ENCODE peak calls at places on chromosomes 5 and 9, in five cellular contexts. R is cardiac muscle cell, O is transverse colon, K is heart left ventricle, C is left ventricle myocardium inferior. X is an unnamed sample.

GRCh38 chr5:30376848-30377247 is 816.6 kb upstream of the CDH6 start:
- DNase-seq in O (no peak), K (no peak), R (no peak), C (no peak), X (no peak)

GRCh38 chr9:133275105-133276000 is at the start of gene ABO:
- DNase-seq in R (peak; percentile 30), C (peak; percentile 57), K (peak; percentile 44), O (peak; percentile 58), X (peak; percentile 61)

GRCh38 chr9:2307480-2307879 is 292.3 kb downstream of the SMARCA2 start:
- DNase-seq in K (no peak), O (no peak), C (no peak), R (no peak), X (no peak)

GRCh38 chr5:122957457-122957856 is 79.1 kb downstream of the PPIC start:
- DNase-seq in R (no peak), O (no peak), C (no peak), K (no peak), X (no peak)

GRCh38 chr5:149313151-149313841 is 32.0 kb upstream of the GRPEL2 start:
- DNase-seq in K (no peak), R (no peak), C (no peak), O (no peak), X (no peak)

GRCh38 chr9:78439866-78440830 is 143.2 kb downstream of the PSAT1 start:
- DNase-seq in K (no peak), C (no peak), O (no peak), R (no peak), X (no peak)

GRCh38 chr5:150783422-150783928 is 4.9 kb downstream of the SMIM3 start:
- DNase-seq in O (peak; percentile 78), K (peak; percentile 64), C (peak; percentile 35), R (no peak), X (no peak)

GRCh38 chr9:130692365-130692764 is 1.2 kb upstream of the EXOSC2 start:
- DNase-seq in K (peak; percentile 49), C (no peak), R (peak; percentile 91), O (no peak), X (peak; percentile 43)

GRCh38 chr9:38687389-38687842 is 32.5 kb downstream of the FAM240B start:
- DNase-seq in O (peak; percentile 82), R (no peak), K (peak; percentile 58), C (peak; percentile 40), X (peak; percentile 60)

GRCh38 chr5:106875591-106876297 is 795.0 kb downstream of the EFNA5 start:
- DNase-seq in K (no peak), O (no peak), C (no peak), R (peak; percentile 3), X (peak; percentile 76)

GRCh38 chr9:134179918-134180785 is 15.8 kb upstream of the RNU6ATAC start:
- DNase-seq in O (no peak), C (no peak), K (peak; percentile 21), R (no peak), X (no peak)

GRCh38 chr5:159768243-159768642 is 148.0 kb upstream of the ADRA1B start:
- DNase-seq in O (no peak), C (no peak), K (no peak), R (no peak), X (no peak)

GRCh38 chr9:120383999-120384924 is 195.7 kb downstream of the CDK5RAP2 start:
- DNase-seq in R (no peak), C (no peak), K (no peak), O (peak; percentile 37), X (no peak)

GRCh38 chr5:149358294-149358651 is 427 bp downstream of the PCYOX1L start:
- DNase-seq in C (peak; percentile 42), O (peak; percentile 39), R (peak; percentile 33), K (peak; percentile 56), X (peak; percentile 67)

GRCh38 chr5:137296213-137296702 is 202.9 kb downstream of the SPOCK1 start:
- DNase-seq in O (no peak), R (no peak), C (no peak), K (no peak), X (no peak)

GRCh38 chr9:136273921-136274785 is 28.5 kb upstream of the QSOX2 start:
- DNase-seq in O (no peak), C (no peak), K (no peak), R (no peak), X (no peak)

GRCh38 chr9:93259490-93260289 is 75.8 kb downstream of the WNK2 start:
- DNase-seq in C (no peak), K (no peak), O (peak; percentile 4), R (no peak), X (peak; percentile 8)

GRCh38 chr9:137458194-137459146 is 664 bp downstream of the NSMF start:
- DNase-seq in K (peak; percentile 40), O (peak; percentile 49), C (no peak), R (no peak), X (no peak)

GRCh38 chr5:175814676-175815075 is 56.7 kb upstream of the CPLX2 start:
- DNase-seq in K (no peak), C (peak; percentile 20), O (no peak), R (no peak), X (no peak)

GRCh38 chr9:134346151-134346550 is 19.9 kb downstream of the RXRA start:
- DNase-seq in C (no peak), K (no peak), R (no peak), O (no peak), X (no peak)

GRCh38 chr5:6378128-6379023 is at the start of gene MED10:
- DNase-seq in C (peak; percentile 96), K (peak; percentile 97), R (peak; percentile 94), O (peak; percentile 96), X (peak; percentile 96)

GRCh38 chr5:122008061-122008460 is 46.3 kb downstream of the SRFBP1 start:
- DNase-seq in O (no peak), C (no peak), K (no peak), R (no peak), X (no peak)

GRCh38 chr5:3099954-3100353 is 348.5 kb upstream of the IRX2 start:
- DNase-seq in K (no peak), R (no peak), O (no peak), C (no peak), X (no peak)

GRCh38 chr9:108662090-108662875 is 193.5 kb downstream of the ACTL7B start:
- DNase-seq in K (no peak), O (no peak), C (no peak), R (no peak), X (no peak)

GRCh38 chr5:88829053-88829452 is 53.9 kb downstream of the MEF2C start:
- DNase-seq in K (no peak), R (no peak), O (no peak), C (no peak), X (no peak)

GRCh38 chr5:54658014-54658413 is 140.5 kb downstream of the SNX18 start:
- DNase-seq in O (no peak), C (no peak), K (peak; percentile 61), R (no peak), X (no peak)

GRCh38 chr9:108142504-108143201 is 653.1 kb upstream of the KLF4 start:
- DNase-seq in C (peak; percentile 84), R (peak; percentile 8), O (peak; percentile 85), K (peak; percentile 84), X (peak; percentile 88)

GRCh38 chr9:33850267-33850629 is 33.3 kb downstream of the UBE2R2 start:
- DNase-seq in O (no peak), R (no peak), C (no peak), K (no peak), X (no peak)

GRCh38 chr9:33856247-33856646 is 39.3 kb downstream of the UBE2R2 start:
- DNase-seq in K (no peak), C (no peak), O (no peak), R (no peak), X (no peak)

GRCh38 chr9:33850677-33851076 is 33.7 kb downstream of the UBE2R2 start:
- DNase-seq in C (no peak), O (no peak), R (no peak), K (no peak), X (no peak)

GRCh38 chr9:33852216-33852826 is 35.4 kb downstream of the UBE2R2 start:
- DNase-seq in R (peak; percentile 73), K (peak; percentile 70), O (peak; percentile 81), C (peak; percentile 58), X (peak; percentile 82)

GRCh38 chr9:33851301-33851700 is 34.3 kb downstream of the UBE2R2 start:
- DNase-seq in R (no peak), O (no peak), C (no peak), K (no peak), X (no peak)
- H3K4me1 ChIP-seq in R (peaks cover 6% of the 10 kb centered on the region), O (peaks cover 25% of the 10 kb centered on the region), C (peaks cover 78% of the 10 kb centered on the region), K (peaks cover 38% of the 10 kb centered on the region), X (peaks cover 47% of the 10 kb centered on the region)

GRCh38 chr5:173318338-173318737 is 9.9 kb downstream of the STC2 start:
- DNase-seq in R (no peak), C (no peak), K (no peak), O (no peak), X (no peak)

GRCh38 chr5:173316463-173317020 is 11.7 kb downstream of the STC2 start:
- DNase-seq in R (no peak), C (no peak), O (no peak), K (no peak), X (no peak)

GRCh38 chr5:173317852-173318251 is 10.4 kb downstream of the STC2 start:
- DNase-seq in O (no peak), K (no peak), C (no peak), R (no peak), X (no peak)

GRCh38 chr5:173315495-173316352 is 12.5 kb downstream of the STC2 start:
- DNase-seq in R (peak; percentile 67), O (no peak), K (peak; percentile 64), C (no peak), X (peak; percentile 74)

DNA sequence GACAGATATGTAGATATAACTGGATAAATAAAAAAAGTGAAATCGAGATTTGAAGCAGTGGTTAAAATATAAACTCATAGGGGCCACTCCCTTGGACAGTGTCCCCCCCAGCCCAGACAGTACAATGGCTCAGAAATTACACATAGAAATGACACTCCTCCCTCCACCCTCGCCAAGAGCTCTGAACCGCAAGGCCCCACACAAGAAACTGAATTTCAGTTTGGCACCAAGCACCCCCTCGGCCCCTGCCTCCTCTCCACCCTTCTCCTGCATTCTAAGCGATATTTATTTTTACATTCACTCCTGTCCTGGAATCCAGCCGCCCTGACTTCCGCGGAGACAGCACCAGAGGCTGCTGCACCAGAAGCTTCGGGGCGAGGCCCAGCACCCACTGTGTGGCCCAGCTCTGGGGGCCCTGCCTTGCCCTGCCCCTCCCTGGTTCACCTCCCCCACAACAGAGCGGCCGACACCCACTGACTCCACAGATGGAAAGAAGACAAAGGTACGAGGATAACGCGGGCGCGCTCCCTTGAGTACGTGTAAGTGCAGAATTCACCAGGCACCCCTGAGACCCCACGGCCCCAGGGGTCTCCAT is 11.0 kb downstream of the STC2 start:
- DNase-seq in R (no peak), C (no peak), K (no peak), O (no peak), X (no peak)
- H3K27ac ChIP-seq in R (no peak overlapping the region), C (peak overlapping the region; percentile 64), K (no peak overlapping the region), O (no peak overlapping the region), X (no peak overlapping the region)

GRCh38 chr5:96651948-96652753 is 10.0 kb upstream of the CAST start:
- DNase-seq in K (no peak), R (no peak), O (no peak), C (no peak), X (no peak)
- TF ChIP-seq CTCF in K (peak; percentile 4), R (peak; percentile 39), O (no peak), C (peak; percentile 38), X (no peak)

GRCh38 chr5:110058175-110058574 is 368.4 kb downstream of the MAN2A1 start:
- DNase-seq in O (no peak), R (no peak), K (no peak), C (no peak), X (no peak)
- H3K4me1 ChIP-seq in O (no peaks in the 10 kb centered on the region), R (no peaks in the 10 kb centered on the region), K (no peaks in the 10 kb centered on the region), C (no peaks in the 10 kb centered on the region), X (no peaks in the 10 kb centered on the region)

X was measured in testis.